ENCODE peak calls at places on chromosomes 5 and 9, in ten cellular contexts. One of them, this sample, is unnamed.

GRCh38 chr5:65479527-65479926 is 2.2 kb downstream of the ADAMTS6 start:
- DNase-seq in GM12878: no peak
- DNase-seq in endodermal cell: no peak
- DNase-seq in PC-3: no peak
- DNase-seq in neural progenitor cell: no peak
- DNase-seq in colonic mucosa: no peak
- DNase-seq in HepG2: no peak
- DNase-seq in DND-41: no peak
- DNase-seq in astrocyte: no peak
- DNase-seq in adipocyte: peak; percentile 15
- DNase-seq in this sample: no peak

GRCh38 chr9:36086442-36086841 is 49.7 kb downstream of the RECK start:
- DNase-seq in GM12878: no peak
- DNase-seq in endodermal cell: no peak
- DNase-seq in PC-3: no peak
- DNase-seq in neural progenitor cell: no peak
- DNase-seq in colonic mucosa: no peak
- DNase-seq in HepG2: no peak
- DNase-seq in DND-41: no peak
- DNase-seq in astrocyte: no peak
- DNase-seq in adipocyte: no peak
- DNase-seq in this sample: no peak

GRCh38 chr9:89440951-89441654 is 56.8 kb downstream of the SEMA4D start:
- DNase-seq in GM12878: no peak
- DNase-seq in endodermal cell: no peak
- DNase-seq in PC-3: no peak
- DNase-seq in neural progenitor cell: no peak
- DNase-seq in colonic mucosa: no peak
- DNase-seq in HepG2: no peak
- DNase-seq in DND-41: no peak
- DNase-seq in astrocyte: no peak
- DNase-seq in adipocyte: no peak
- DNase-seq in this sample: peak; percentile 52

GRCh38 chr5:119810217-119810616 is 180.9 kb downstream of the FAM170A start:
- DNase-seq in GM12878: no peak
- DNase-seq in endodermal cell: no peak
- DNase-seq in PC-3: no peak
- DNase-seq in neural progenitor cell: no peak
- DNase-seq in colonic mucosa: no peak
- DNase-seq in HepG2: no peak
- DNase-seq in DND-41: no peak
- DNase-seq in astrocyte: no peak
- DNase-seq in adipocyte: no peak
- DNase-seq in this sample: no peak

GRCh38 chr9:70111042-70111602 is 67.5 kb downstream of the MAMDC2 start:
- DNase-seq in GM12878: no peak
- DNase-seq in endodermal cell: peak; percentile 93
- DNase-seq in PC-3: peak; percentile 77
- DNase-seq in neural progenitor cell: peak; percentile 92
- DNase-seq in colonic mucosa: peak; percentile 77
- DNase-seq in HepG2: peak; percentile 31
- DNase-seq in DND-41: peak; percentile 43
- DNase-seq in astrocyte: peak; percentile 50
- DNase-seq in adipocyte: peak; percentile 91
- DNase-seq in this sample: no peak

GRCh38 chr5:7398596-7399260 is 2.8 kb downstream of the ADCY2 start:
- DNase-seq in GM12878: no peak
- DNase-seq in endodermal cell: peak; percentile 41
- DNase-seq in PC-3: no peak
- DNase-seq in neural progenitor cell: no peak
- DNase-seq in colonic mucosa: no peak
- DNase-seq in HepG2: no peak
- DNase-seq in DND-41: no peak
- DNase-seq in astrocyte: no peak
- DNase-seq in adipocyte: no peak
- DNase-seq in this sample: no peak

GRCh38 chr9:107386396-107386795 is 103.2 kb downstream of the KLF4 start:
- DNase-seq in GM12878: no peak
- DNase-seq in endodermal cell: no peak
- DNase-seq in PC-3: no peak
- DNase-seq in neural progenitor cell: no peak
- DNase-seq in colonic mucosa: no peak
- DNase-seq in HepG2: no peak
- DNase-seq in DND-41: no peak
- DNase-seq in astrocyte: no peak
- DNase-seq in adipocyte: no peak
- DNase-seq in this sample: no peak

GRCh38 chr5:79835220-79835714 is 145.6 kb downstream of the CMYA5 start:
- DNase-seq in GM12878: no peak
- DNase-seq in endodermal cell: peak; percentile 23
- DNase-seq in PC-3: no peak
- DNase-seq in neural progenitor cell: no peak
- DNase-seq in colonic mucosa: no peak
- DNase-seq in HepG2: no peak
- DNase-seq in DND-41: no peak
- DNase-seq in astrocyte: no peak
- DNase-seq in adipocyte: no peak
- DNase-seq in this sample: no peak

GRCh38 chr9:92654481-92655301 is 15.2 kb downstream of the IPPK start:
- DNase-seq in GM12878: no peak
- DNase-seq in endodermal cell: no peak
- DNase-seq in PC-3: peak; percentile 22
- DNase-seq in neural progenitor cell: no peak
- DNase-seq in colonic mucosa: no peak
- DNase-seq in HepG2: no peak
- DNase-seq in DND-41: no peak
- DNase-seq in astrocyte: no peak
- DNase-seq in adipocyte: no peak
- DNase-seq in this sample: no peak

GRCh38 chr9:122346478-122347347 is 24.1 kb upstream of the PTGS1 start:
- DNase-seq in GM12878: no peak
- DNase-seq in endodermal cell: peak; percentile 82
- DNase-seq in PC-3: peak; percentile 17
- DNase-seq in neural progenitor cell: peak; percentile 77
- DNase-seq in colonic mucosa: peak; percentile 42
- DNase-seq in HepG2: peak; percentile 7
- DNase-seq in DND-41: no peak
- DNase-seq in astrocyte: no peak
- DNase-seq in adipocyte: peak; percentile 63
- DNase-seq in this sample: peak; percentile 85

GRCh38 chr5:10354048-10354872 is 765 bp downstream of the MARCHF6 start:
- DNase-seq in GM12878: no peak
- DNase-seq in endodermal cell: peak; percentile 79
- DNase-seq in PC-3: peak; percentile 69
- DNase-seq in neural progenitor cell: peak; percentile 63
- DNase-seq in colonic mucosa: peak; percentile 69
- DNase-seq in HepG2: peak; percentile 53
- DNase-seq in DND-41: peak; percentile 54
- DNase-seq in astrocyte: peak; percentile 45
- DNase-seq in adipocyte: peak; percentile 75
- DNase-seq in this sample: no peak

DNA sequence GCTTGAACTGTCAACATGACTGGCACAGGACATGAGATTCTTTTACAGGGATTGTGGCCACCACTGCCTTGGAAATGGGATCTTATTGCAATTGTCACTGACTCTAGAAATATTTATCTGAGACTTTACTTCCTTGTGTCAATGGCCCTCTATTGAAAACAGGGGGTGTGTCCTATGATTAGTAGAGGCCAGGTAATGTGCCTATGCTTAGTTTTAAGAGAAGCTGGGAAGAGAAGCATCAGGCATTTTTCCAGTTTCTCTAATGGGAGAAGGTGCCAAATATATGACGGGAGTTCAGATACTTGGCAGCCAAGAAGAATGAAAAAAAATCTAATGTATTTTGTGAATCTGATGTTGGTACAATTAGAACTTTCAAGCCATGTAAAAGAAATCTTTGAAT is 73.9 kb upstream of the VCAN start:
- DNase-seq in GM12878: no peak
- DNase-seq in endodermal cell: no peak
- DNase-seq in PC-3: no peak
- DNase-seq in neural progenitor cell: no peak
- DNase-seq in colonic mucosa: no peak
- DNase-seq in HepG2: no peak
- DNase-seq in DND-41: no peak
- DNase-seq in astrocyte: no peak
- DNase-seq in adipocyte: no peak
- DNase-seq in this sample: no peak
- H3K9ac ChIP-seq in GM12878: no peak overlapping the region
- H3K9ac ChIP-seq in endodermal cell: no peak overlapping the region
- H3K9ac ChIP-seq in PC-3: no peak overlapping the region
- H3K9ac ChIP-seq in neural progenitor cell: no peak overlapping the region
- H3K9ac ChIP-seq in colonic mucosa: no peak overlapping the region
- H3K9ac ChIP-seq in HepG2: no peak overlapping the region
- H3K9ac ChIP-seq in DND-41: no peak overlapping the region
- H3K9ac ChIP-seq in astrocyte: no peak overlapping the region
- H3K9ac ChIP-seq in adipocyte: no peak overlapping the region
- H3K9ac ChIP-seq in this sample: no peak overlapping the region

DNA sequence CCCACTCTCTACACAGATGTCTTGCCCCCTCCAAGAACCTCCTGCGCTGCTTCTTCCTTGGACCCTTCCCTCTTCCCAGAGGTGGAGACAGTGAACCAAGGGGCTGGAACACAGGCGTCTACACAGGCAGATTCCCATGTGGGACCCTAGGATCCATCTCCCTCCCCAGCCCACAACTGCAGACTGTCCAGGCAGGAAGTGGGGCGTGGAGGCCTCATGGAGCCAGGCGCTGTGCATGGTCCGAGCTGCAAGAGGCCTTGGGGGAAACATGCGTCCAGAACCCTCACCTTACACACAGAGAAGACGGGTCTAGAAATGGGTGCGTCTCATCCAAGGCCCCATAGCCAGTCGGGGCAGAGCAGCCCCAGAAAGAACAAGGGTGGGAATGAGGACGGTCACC is 117.5 kb downstream of the VAV2 start:
- DNase-seq in GM12878: no peak
- DNase-seq in endodermal cell: no peak
- DNase-seq in PC-3: no peak
- DNase-seq in neural progenitor cell: no peak
- DNase-seq in colonic mucosa: no peak
- DNase-seq in HepG2: no peak
- DNase-seq in DND-41: no peak
- DNase-seq in astrocyte: no peak
- DNase-seq in adipocyte: no peak
- DNase-seq in this sample: no peak
- H3K9ac ChIP-seq in GM12878: no peak overlapping the region
- H3K9ac ChIP-seq in endodermal cell: no peak overlapping the region
- H3K9ac ChIP-seq in PC-3: peak overlapping the region; percentile 85
- H3K9ac ChIP-seq in neural progenitor cell: no peak overlapping the region
- H3K9ac ChIP-seq in colonic mucosa: no peak overlapping the region
- H3K9ac ChIP-seq in HepG2: no peak overlapping the region
- H3K9ac ChIP-seq in DND-41: no peak overlapping the region
- H3K9ac ChIP-seq in astrocyte: peak overlapping the region; percentile 88
- H3K9ac ChIP-seq in adipocyte: no peak overlapping the region
- H3K9ac ChIP-seq in this sample: no peak overlapping the region

DNA sequence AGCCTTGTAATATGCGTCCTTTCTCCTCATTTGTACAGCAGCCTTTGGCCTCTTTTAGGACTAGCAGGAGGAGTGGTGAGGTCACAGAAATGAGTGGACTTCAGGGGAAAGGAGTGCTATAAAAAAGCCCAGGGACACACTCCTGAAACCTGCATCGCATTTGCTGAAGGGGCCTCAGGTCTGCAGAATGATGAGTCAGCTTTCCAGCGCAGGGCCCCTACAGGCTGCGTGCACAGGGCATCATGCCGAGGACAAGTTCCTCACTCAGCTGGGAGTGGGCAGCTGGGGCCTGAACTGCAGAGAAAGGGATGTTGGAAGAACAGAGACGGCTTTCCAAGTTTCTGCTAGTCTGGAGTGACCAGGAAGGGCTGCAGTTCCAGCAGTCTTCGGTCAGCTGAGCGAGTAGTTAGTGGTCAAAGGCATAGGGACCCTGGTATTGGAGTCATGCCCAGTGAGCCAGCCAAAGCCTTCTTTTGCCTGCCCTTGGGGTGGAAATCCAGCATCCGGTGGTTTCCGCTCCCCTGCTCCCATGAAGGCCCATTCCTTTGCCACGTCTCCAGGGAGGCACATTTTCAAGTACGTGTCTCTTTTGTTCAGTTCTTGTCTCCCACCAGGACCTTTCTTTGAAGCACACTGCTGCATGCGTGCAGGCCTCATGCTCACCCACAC is 17.3 kb upstream of the CFAP157 start:
- DNase-seq in GM12878: no peak
- DNase-seq in endodermal cell: no peak
- DNase-seq in PC-3: no peak
- DNase-seq in neural progenitor cell: no peak
- DNase-seq in colonic mucosa: no peak
- DNase-seq in HepG2: no peak
- DNase-seq in DND-41: no peak
- DNase-seq in astrocyte: no peak
- DNase-seq in adipocyte: no peak
- DNase-seq in this sample: no peak
- H3K9ac ChIP-seq in GM12878: no peak overlapping the region
- H3K9ac ChIP-seq in endodermal cell: no peak overlapping the region
- H3K9ac ChIP-seq in PC-3: no peak overlapping the region
- H3K9ac ChIP-seq in neural progenitor cell: no peak overlapping the region
- H3K9ac ChIP-seq in colonic mucosa: no peak overlapping the region
- H3K9ac ChIP-seq in HepG2: no peak overlapping the region
- H3K9ac ChIP-seq in DND-41: no peak overlapping the region
- H3K9ac ChIP-seq in astrocyte: no peak overlapping the region
- H3K9ac ChIP-seq in adipocyte: no peak overlapping the region
- H3K9ac ChIP-seq in this sample: no peak overlapping the region

GRCh38 chr9:91428431-91428830 is 4.8 kb upstream of the NFIL3 start:
- DNase-seq in GM12878: no peak
- DNase-seq in endodermal cell: no peak
- DNase-seq in PC-3: no peak
- DNase-seq in neural progenitor cell: no peak
- DNase-seq in colonic mucosa: no peak
- DNase-seq in HepG2: no peak
- DNase-seq in DND-41: no peak
- DNase-seq in astrocyte: no peak
- DNase-seq in adipocyte: peak; percentile 75
- DNase-seq in this sample: no peak
- H3K9ac ChIP-seq in GM12878: no peak overlapping the region
- H3K9ac ChIP-seq in endodermal cell: no peak overlapping the region
- H3K9ac ChIP-seq in PC-3: no peak overlapping the region
- H3K9ac ChIP-seq in neural progenitor cell: no peak overlapping the region
- H3K9ac ChIP-seq in colonic mucosa: no peak overlapping the region
- H3K9ac ChIP-seq in HepG2: no peak overlapping the region
- H3K9ac ChIP-seq in DND-41: no peak overlapping the region
- H3K9ac ChIP-seq in astrocyte: no peak overlapping the region
- H3K9ac ChIP-seq in adipocyte: peak overlapping the region; percentile 82
- H3K9ac ChIP-seq in this sample: no peak overlapping the region